ENCODE peak calls at places on chromosomes 1 and 21, in seven cellular contexts. P is DND-41, O is tibial artery, L is fibroblast of the aortic adventitia, W is sigmoid colon, B is GM06990, N is fibroblast of lung. Q is an unnamed sample.

GRCh38 chr1:230145505-230145899 is 78.5 kb downstream of the GALNT2 start:
- DNase-seq in N (no peak), L (no peak), W (no peak), B (no peak), P (peak; percentile 81), O (no peak), Q (no peak)

GRCh38 chr1:231414260-231415016 is 7.6 kb downstream of the EGLN1 start:
- DNase-seq in N (no peak), B (no peak), O (no peak), L (no peak), W (no peak), P (no peak), Q (no peak)

GRCh38 chr1:187261637-187262036 is 432.9 kb downstream of the PLA2G4A start:
- DNase-seq in L (no peak), W (no peak), B (no peak), N (peak; percentile 6), O (no peak), P (no peak), Q (no peak)

GRCh38 chr1:11157867-11158266 is 31.3 kb upstream of the ANGPTL7 start:
- DNase-seq in W (peak; percentile 85), B (no peak), P (no peak), N (peak; percentile 45), O (peak; percentile 84), L (peak; percentile 87), Q (peak; percentile 80)

GRCh38 chr1:245869847-245870246 is 637.2 kb downstream of the SMYD3 start:
- DNase-seq in P (no peak), O (no peak), W (no peak), N (no peak), B (no peak), L (no peak), Q (no peak)

GRCh38 chr1:67097305-67097704 is 37.5 kb downstream of the C1orf141 start:
- DNase-seq in O (no peak), L (no peak), W (no peak), N (no peak), B (no peak), P (no peak), Q (no peak)

GRCh38 chr1:91672601-91673161 is 172.0 kb downstream of the CDC7 start:
- DNase-seq in L (no peak), P (no peak), N (no peak), O (no peak), W (no peak), B (no peak), Q (no peak)

GRCh38 chr1:216034506-216034905 is 388.7 kb downstream of the USH2A start:
- DNase-seq in P (no peak), L (no peak), N (no peak), W (no peak), O (no peak), B (no peak), Q (no peak)

GRCh38 chr1:150836129-150836773 is 28.2 kb upstream of the CTSK start:
- DNase-seq in L (peak; percentile 46), B (no peak), O (no peak), N (peak; percentile 58), W (no peak), P (no peak), Q (peak; percentile 2)

GRCh38 chr1:31583995-31584868 is 7.9 kb downstream of the TINAGL1 start:
- DNase-seq in P (no peak), L (peak; percentile 51), N (no peak), B (no peak), W (peak; percentile 95), O (peak; percentile 87), Q (peak; percentile 21)

GRCh38 chr1:26913389-26913753 is 404 bp downstream of the NR0B2 start:
- DNase-seq in B (no peak), N (no peak), L (no peak), O (no peak), W (no peak), P (no peak), Q (no peak)

GRCh38 chr1:67532452-67533216 is 102.4 kb upstream of the SERBP1 start:
- DNase-seq in L (peak; percentile 95), P (peak; percentile 21), W (peak; percentile 66), B (peak; percentile 6), N (peak; percentile 84), O (peak; percentile 33), Q (peak; percentile 87)

GRCh38 chr1:62318756-62319544 is at the start of gene KANK4:
- DNase-seq in N (no peak), L (no peak), P (no peak), O (no peak), B (no peak), W (no peak), Q (no peak)

DNA sequence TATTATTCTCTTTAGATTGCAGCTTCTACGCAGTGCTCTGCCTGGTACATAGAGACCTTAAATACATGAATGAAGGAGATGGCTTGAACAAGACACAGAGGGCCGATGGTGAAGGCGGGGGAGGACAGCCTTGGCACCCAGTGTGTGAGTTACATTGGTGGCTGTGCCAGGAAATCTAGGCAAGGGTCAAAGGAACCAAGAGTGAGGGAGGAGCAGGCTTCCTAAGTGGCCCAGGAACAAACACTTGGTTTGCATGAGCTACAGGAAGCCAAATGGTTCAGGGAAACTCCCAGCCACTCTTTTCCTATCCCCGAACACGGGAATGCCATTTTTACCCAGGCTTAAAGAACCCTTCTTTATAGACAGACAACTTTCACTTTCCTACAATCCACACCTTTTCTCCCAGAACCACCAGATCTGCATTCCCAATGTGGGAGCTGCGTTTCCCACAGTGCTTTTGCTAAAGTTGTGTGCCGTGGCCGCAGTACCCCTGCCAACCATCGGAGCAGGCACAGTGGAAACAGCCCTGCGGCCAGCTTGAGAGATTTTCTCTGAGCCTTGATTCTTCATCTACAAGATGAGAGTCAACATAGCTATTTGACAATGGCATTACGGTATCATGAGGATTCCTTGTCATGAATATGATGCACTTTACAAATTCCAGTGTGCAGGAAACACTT is 3.5 kb upstream of the CLEC20A start:
- DNase-seq in O (peak; percentile 14), N (no peak), W (no peak), B (no peak), P (no peak), L (no peak), Q (no peak)
- TF ChIP-seq CTCF in O (no peak), N (no peak), W (no peak), B (no peak), P (peak; percentile 25), L (peak; percentile 42), Q (peak; percentile 16)

GRCh38 chr21:41950941-41951408 is 2.8 kb downstream of the C2CD2 start:
- DNase-seq in N (no peak), B (no peak), L (no peak), O (no peak), P (no peak), W (no peak), Q (no peak)
- H3K4me3 ChIP-seq in N (no peak overlapping the region), B (no peak overlapping the region), L (no peak overlapping the region), O (peak overlapping the region; percentile 96), P (no peak overlapping the region), W (no peak overlapping the region), Q (no peak overlapping the region)

DNA sequence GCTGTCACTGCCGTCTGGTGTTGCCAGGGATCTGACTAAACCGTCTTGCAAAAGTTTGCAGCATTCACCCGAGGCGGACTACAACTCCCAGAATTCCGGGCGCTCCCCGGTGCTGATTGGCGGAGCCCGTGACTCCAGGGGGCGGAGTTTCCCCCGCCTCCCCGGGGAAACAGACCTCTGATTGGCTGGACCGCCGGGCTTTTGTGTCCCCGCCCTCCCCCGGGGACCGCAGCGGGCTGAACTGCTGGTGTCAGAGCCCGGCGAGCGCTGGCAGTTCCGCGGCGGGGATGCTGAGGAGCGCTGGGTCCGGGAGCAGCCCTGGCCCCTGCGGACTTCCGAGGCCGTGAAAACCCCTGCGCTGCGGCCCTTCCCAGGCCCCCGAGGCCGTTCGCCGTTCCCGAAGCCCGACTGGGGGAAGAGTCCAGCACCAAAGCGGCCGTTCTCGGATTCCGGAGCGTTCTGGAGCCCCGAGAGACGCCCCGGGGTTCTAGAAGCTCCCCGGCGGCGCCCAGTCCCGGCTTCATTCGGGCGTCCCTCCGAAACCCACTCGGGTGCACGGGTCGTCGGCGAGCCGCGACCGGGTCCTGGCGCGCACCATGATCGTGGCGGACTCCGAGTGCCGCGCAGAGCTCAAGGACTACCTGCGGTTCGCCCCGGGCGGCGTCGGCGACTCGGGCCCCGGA is at the start of gene SESN2:
- DNase-seq in L (peak; percentile 99), N (peak; percentile 94), B (peak; percentile 98), P (peak; percentile 99), O (peak; percentile 100), W (peak; percentile 100), Q (peak; percentile 99)
- TF ChIP-seq CTCF in L (no peak), N (no peak), B (no peak), P (no peak), O (peak; percentile 8), W (no peak), Q (no peak)

GRCh38 chr1:201020040-201020591 is 3.4 kb downstream of the KIF21B start:
- DNase-seq in O (no peak), B (peak; percentile 41), L (no peak), N (no peak), P (peak; percentile 45), W (no peak), Q (no peak)

GRCh38 chr1:201021333-201022177 is 2.0 kb downstream of the KIF21B start:
- DNase-seq in W (no peak), O (no peak), B (peak; percentile 68), L (no peak), P (peak; percentile 84), N (no peak), Q (no peak)

GRCh38 chr1:201019321-201019977 is 4.1 kb downstream of the KIF21B start:
- DNase-seq in P (peak; percentile 97), B (peak; percentile 85), W (no peak), N (peak; percentile 42), O (peak; percentile 54), L (peak; percentile 10), Q (peak; percentile 19)

GRCh38 chr1:201022178-201022823 is 1.2 kb downstream of the KIF21B start:
- DNase-seq in N (no peak), O (no peak), B (no peak), P (peak; percentile 35), W (no peak), L (no peak), Q (no peak)

DNA sequence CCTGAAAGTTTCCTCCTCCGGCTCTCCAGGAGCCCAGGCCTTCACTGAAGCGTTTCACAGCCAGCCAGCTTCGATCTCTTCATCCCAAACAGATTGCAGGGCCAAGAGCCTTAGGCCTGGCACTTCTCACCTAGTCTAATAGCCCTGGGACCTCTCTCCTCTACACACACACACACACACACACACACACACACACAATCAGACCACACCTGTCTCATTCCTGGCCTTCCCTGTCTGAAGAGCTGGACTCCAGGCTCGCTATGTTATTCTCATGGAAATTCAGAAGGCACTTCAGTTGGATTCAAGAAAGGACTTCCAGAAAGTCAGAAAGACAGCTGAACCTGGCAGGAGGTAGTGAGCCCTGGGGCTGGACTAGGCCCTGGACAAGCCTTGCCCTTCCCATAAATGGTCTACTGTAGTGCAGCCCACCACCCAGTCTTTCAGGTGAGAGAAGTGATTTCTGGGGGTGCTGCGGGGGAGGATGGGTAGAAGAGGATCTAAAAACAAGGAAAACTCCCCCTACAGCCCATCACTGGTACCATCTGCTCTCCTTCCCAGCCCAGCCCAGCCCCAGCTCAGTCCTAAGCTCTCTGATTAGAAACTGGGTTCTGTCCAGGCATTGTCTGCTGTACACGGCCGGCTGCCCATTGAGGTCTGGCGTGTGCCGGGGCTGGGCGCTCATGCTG is 2.7 kb downstream of the KIF21B start:
- DNase-seq in N (no peak), O (no peak), P (peak; percentile 60), L (no peak), B (no peak), W (no peak), Q (no peak)
- H3K4me3 ChIP-seq in N (no peak overlapping the region), O (no peak overlapping the region), P (peak overlapping the region; percentile 27), L (no peak overlapping the region), B (peak overlapping the region; percentile 8), W (no peak overlapping the region), Q (no peak overlapping the region)

DNA sequence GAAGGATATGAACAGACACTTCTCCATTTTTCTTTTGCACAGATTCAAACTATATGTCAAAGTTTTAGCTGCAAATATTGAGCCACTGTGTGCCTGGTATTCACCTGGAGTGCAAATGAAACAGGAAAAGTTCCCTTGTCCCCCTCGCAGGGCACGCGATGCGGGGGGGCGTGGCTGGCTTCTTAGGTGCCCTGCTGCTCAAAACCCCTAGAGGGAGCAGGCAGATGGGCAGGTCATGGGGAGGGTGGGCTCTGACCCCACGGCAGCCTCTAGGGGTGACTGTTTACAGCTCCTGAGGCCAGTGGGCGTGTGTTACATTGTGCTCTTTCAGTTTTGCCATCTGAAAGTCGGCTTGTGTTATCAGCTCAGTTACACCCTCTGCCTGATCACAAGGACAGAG is 931.2 kb upstream of the B3GALT2 start:
- DNase-seq in P (no peak), O (no peak), B (no peak), L (no peak), N (no peak), W (peak; percentile 52), Q (no peak)
- TF ChIP-seq CTCF in P (peak; percentile 23), O (no peak), B (peak; percentile 29), L (no peak), N (no peak), W (no peak), Q (no peak)

Q was measured in fibroblast of mammary gland.